ENCODE peak calls at places on chromosomes 2 and 18, in four cellular contexts. One of them, this sample, is unnamed.

GRCh38 chr2:64595397-64596160 is 58.1 kb downstream of the SERTAD2 start:
- DNase-seq in GM13977: no peak
- DNase-seq in DMS153: peak
- DNase-seq in NCI-H345: peak
- DNase-seq in this sample: no peak

GRCh38 chr2:161418275-161418714 is 2.2 kb downstream of the TBR1 start:
- DNase-seq in GM13977: peak
- DNase-seq in DMS153: no peak
- DNase-seq in NCI-H345: no peak
- DNase-seq in this sample: no peak

GRCh38 chr18:57970356-57971095 is 73.5 kb upstream of the NEDD4L start:
- DNase-seq in GM13977: no peak
- DNase-seq in DMS153: no peak
- DNase-seq in NCI-H345: no peak
- DNase-seq in this sample: no peak

GRCh38 chr18:59388180-59388579 is 29.1 kb upstream of the LMAN1 start:
- DNase-seq in GM13977: no peak
- DNase-seq in DMS153: peak
- DNase-seq in NCI-H345: peak
- DNase-seq in this sample: no peak

GRCh38 chr18:48036641-48037421 is 106.4 kb upstream of the SMAD2 start:
- DNase-seq in GM13977: no peak
- DNase-seq in DMS153: no peak
- DNase-seq in NCI-H345: peak
- DNase-seq in this sample: no peak

GRCh38 chr2:122191331-122191730 is 435.9 kb downstream of the TSN start:
- DNase-seq in GM13977: peak
- DNase-seq in DMS153: no peak
- DNase-seq in NCI-H345: peak
- DNase-seq in this sample: no peak

GRCh38 chr2:137178955-137179377 is 413.6 kb downstream of the THSD7B start:
- DNase-seq in GM13977: peak
- DNase-seq in DMS153: no peak
- DNase-seq in NCI-H345: no peak
- DNase-seq in this sample: no peak

GRCh38 chr18:22604390-22604985 is 186.8 kb upstream of the CTAGE1 start:
- DNase-seq in GM13977: peak
- DNase-seq in DMS153: no peak
- DNase-seq in NCI-H345: no peak
- DNase-seq in this sample: no peak

GRCh38 chr2:147709655-147710054 is 135.2 kb upstream of the ACVR2A start:
- DNase-seq in GM13977: no peak
- DNase-seq in DMS153: no peak
- DNase-seq in NCI-H345: peak
- DNase-seq in this sample: no peak

GRCh38 chr2:215003001-215003400 is 135.4 kb downstream of the ABCA12 start:
- DNase-seq in GM13977: no peak
- DNase-seq in DMS153: no peak
- DNase-seq in NCI-H345: no peak
- DNase-seq in this sample: no peak

GRCh38 chr2:39913648-39914456 is 134.8 kb upstream of the THUMPD2 start:
- DNase-seq in GM13977: peak
- DNase-seq in DMS153: peak
- DNase-seq in NCI-H345: peak
- DNase-seq in this sample: no peak

GRCh38 chr2:145199052-145199451 is 679.1 kb upstream of the ZEB2 start:
- DNase-seq in GM13977: no peak
- DNase-seq in DMS153: peak
- DNase-seq in NCI-H345: peak
- DNase-seq in this sample: no peak

GRCh38 chr18:12408247-12408869 is 629 bp downstream of the PRELID3A start:
- DNase-seq in GM13977: no peak
- DNase-seq in DMS153: no peak
- DNase-seq in NCI-H345: peak
- DNase-seq in this sample: no peak

GRCh38 chr2:20589975-20590703 is 60.8 kb downstream of the HS1BP3 start:
- DNase-seq in GM13977: no peak
- DNase-seq in DMS153: no peak
- DNase-seq in NCI-H345: no peak
- DNase-seq in this sample: no peak

GRCh38 chr18:56982756-56983155 is 164.1 kb upstream of the BOD1L2 start:
- DNase-seq in GM13977: no peak
- DNase-seq in DMS153: no peak
- DNase-seq in NCI-H345: no peak
- DNase-seq in this sample: no peak

GRCh38 chr2:85768713-85769112 is 14.9 kb downstream of the ATOH8 start:
- DNase-seq in GM13977: no peak
- DNase-seq in DMS153: peak
- DNase-seq in NCI-H345: peak
- DNase-seq in this sample: no peak

GRCh38 chr2:133753665-133754064 is 185.4 kb upstream of the NCKAP5 start:
- DNase-seq in GM13977: no peak
- DNase-seq in DMS153: no peak
- DNase-seq in NCI-H345: no peak
- DNase-seq in this sample: no peak

GRCh38 chr2:201450910-201451329 is 338 bp downstream of the TRAK2 start:
- DNase-seq in GM13977: peak
- DNase-seq in DMS153: no peak
- DNase-seq in NCI-H345: no peak
- DNase-seq in this sample: no peak

GRCh38 chr2:131045286-131045924 is 47.9 kb downstream of the FAM168B start:
- DNase-seq in GM13977: peak
- DNase-seq in DMS153: no peak
- DNase-seq in NCI-H345: no peak
- DNase-seq in this sample: no peak

GRCh38 chr2:7119504-7119835 is 202.3 kb downstream of the RNF144A start:
- DNase-seq in GM13977: no peak
- DNase-seq in DMS153: no peak
- DNase-seq in NCI-H345: no peak
- DNase-seq in this sample: no peak